ENCODE peak calls at places on chromosomes 2 and 18, in nine cellular contexts. T is retinal pigment epithelial cell, Q is foreskin fibroblast, Z is psoas muscle, H is heart left ventricle, F is GM12878, L is ascending aorta, G is ovary, X is suprapubic skin. S is an unnamed sample.

GRCh38 chr2:41933585-41934322 is 114.1 kb upstream of the PKDCC start:
- DNase-seq in T (no peak), Q (peak), Z (no peak), H (no peak), F (no peak), L (peak), G (peak), X (no peak), S (peak)

GRCh38 chr2:38492042-38492615 is 110.6 kb downstream of the HNRNPLL start:
- DNase-seq in T (no peak), Q (no peak), Z (no peak), H (no peak), F (no peak), L (no peak), G (no peak), X (no peak), S (no peak)

GRCh38 chr2:205865794-205866490 is 183.6 kb downstream of the NRP2 start:
- DNase-seq in T (peak), Q (peak), Z (no peak), H (no peak), F (no peak), L (no peak), G (no peak), X (no peak), S (no peak)

GRCh38 chr18:10421859-10422258 is 32.6 kb upstream of the APCDD1 start:
- DNase-seq in T (no peak), Q (peak), Z (peak), H (no peak), F (no peak), L (no peak), G (no peak), X (no peak), S (no peak)

GRCh38 chr18:2515408-2515807 is 55.9 kb downstream of the METTL4 start:
- DNase-seq in T (no peak), Q (peak), Z (no peak), H (no peak), F (no peak), L (no peak), G (no peak), X (no peak), S (peak)

GRCh38 chr2:147204102-147204501 is 640.7 kb upstream of the ACVR2A start:
- DNase-seq in T (peak), Q (peak), Z (no peak), H (no peak), F (no peak), L (no peak), G (no peak), X (no peak), S (no peak)

GRCh38 chr2:45259547-45260160 is 250.4 kb upstream of the SIX2 start:
- DNase-seq in T (no peak), Q (peak), Z (no peak), H (no peak), F (no peak), L (no peak), G (no peak), X (no peak), S (no peak)

GRCh38 chr2:62112192-62112591 is 83.7 kb upstream of the B3GNT2 start:
- DNase-seq in T (no peak), Q (peak), Z (no peak), H (no peak), F (no peak), L (no peak), G (no peak), X (no peak), S (peak)

GRCh38 chr2:128608911-128609880 is 290.5 kb upstream of the HS6ST1 start:
- DNase-seq in T (no peak), Q (no peak), Z (no peak), H (no peak), F (no peak), L (peak), G (no peak), X (peak), S (no peak)

GRCh38 chr2:176892818-176893217 is 319.8 kb upstream of the HNRNPA3 start:
- DNase-seq in T (no peak), Q (no peak), Z (no peak), H (no peak), F (no peak), L (no peak), G (no peak), X (no peak), S (no peak)

GRCh38 chr2:230762317-230762896 is 49.8 kb downstream of the CAB39 start:
- DNase-seq in T (no peak), Q (peak), Z (no peak), H (no peak), F (no peak), L (no peak), G (no peak), X (no peak), S (no peak)

GRCh38 chr2:213219816-213220215 is 64.4 kb upstream of the SPAG16 start:
- DNase-seq in T (no peak), Q (peak), Z (no peak), H (no peak), F (no peak), L (no peak), G (no peak), X (no peak), S (no peak)

GRCh38 chr2:117068371-117068770 is 746.1 kb upstream of the DDX18 start:
- DNase-seq in T (no peak), Q (no peak), Z (no peak), H (no peak), F (no peak), L (no peak), G (no peak), X (no peak), S (no peak)

GRCh38 chr2:216897561-216898203 is 37.8 kb upstream of the TNP1 start:
- DNase-seq in T (no peak), Q (no peak), Z (no peak), H (no peak), F (no peak), L (no peak), G (no peak), X (no peak), S (no peak)

GRCh38 chr2:34408100-34408499 is 809.0 kb upstream of the FAM98A start:
- DNase-seq in T (no peak), Q (no peak), Z (no peak), H (no peak), F (no peak), L (no peak), G (no peak), X (no peak), S (no peak)

GRCh38 chr18:47149457-47150028 is 757 bp downstream of the HDHD2 start:
- DNase-seq in T (no peak), Q (peak), Z (no peak), H (peak), F (no peak), L (no peak), G (no peak), X (no peak), S (no peak)

GRCh38 chr2:139177041-139177440 is 396.9 kb upstream of the NXPH2 start:
- DNase-seq in T (no peak), Q (no peak), Z (no peak), H (no peak), F (no peak), L (no peak), G (no peak), X (no peak), S (no peak)

GRCh38 chr2:154700142-154700541 is 1.6 kb downstream of the KCNJ3 start:
- DNase-seq in T (no peak), Q (no peak), Z (no peak), H (no peak), F (no peak), L (no peak), G (no peak), X (no peak), S (no peak)

GRCh38 chr2:100614455-100615000 is 51.7 kb downstream of the PDCL3 start:
- DNase-seq in T (no peak), Q (no peak), Z (no peak), H (no peak), F (no peak), L (no peak), G (no peak), X (no peak), S (no peak)

GRCh38 chr2:112887904-112888303 is 23.1 kb upstream of the IL37 start:
- DNase-seq in T (no peak), Q (no peak), Z (no peak), H (no peak), F (no peak), L (no peak), G (no peak), X (no peak), S (no peak)

GRCh38 chr2:183605440-183605839 is 481.2 kb downstream of the NUP35 start:
- DNase-seq in T (no peak), Q (no peak), Z (no peak), H (no peak), F (no peak), L (no peak), G (no peak), X (no peak), S (no peak)

GRCh38 chr2:64873472-64873924 is 115.7 kb upstream of the SLC1A4 start:
- DNase-seq in T (no peak), Q (peak), Z (peak), H (peak), F (no peak), L (peak), G (peak), X (peak), S (no peak)
- H3K4me3 ChIP-seq in T (no peak), Q (no peak), Z (peak), H (peak), F (peak), L (peak), G (no peak), X (peak), S (peak)

GRCh38 chr2:78979380-78980238 is 45.9 kb upstream of the REG3G start:
- DNase-seq in T (peak), Q (no peak), Z (peak), H (no peak), F (no peak), L (no peak), G (no peak), X (no peak), S (no peak)
- TF ChIP-seq CTCF in T (peak), Q (no peak), Z (peak), H (peak), F (peak), L (no peak), G (no peak), X (no peak), S (peak)

GRCh38 chr2:234578389-234578788 is 81.5 kb upstream of the ARL4C start:
- DNase-seq in T (no peak), Q (no peak), Z (no peak), H (no peak), F (no peak), L (no peak), G (no peak), X (no peak), S (no peak)

GRCh38 chr2:234580686-234581085 is 83.8 kb upstream of the ARL4C start:
- DNase-seq in T (no peak), Q (no peak), Z (no peak), H (no peak), F (no peak), L (no peak), G (no peak), X (no peak), S (no peak)

GRCh38 chr2:234571620-234572407 is 74.9 kb upstream of the ARL4C start:
- DNase-seq in T (no peak), Q (peak), Z (no peak), H (no peak), F (no peak), L (no peak), G (no peak), X (no peak), S (no peak)

GRCh38 chr2:234579231-234579962 is 82.5 kb upstream of the ARL4C start:
- DNase-seq in T (no peak), Q (peak), Z (no peak), H (no peak), F (no peak), L (no peak), G (no peak), X (no peak), S (no peak)

DNA sequence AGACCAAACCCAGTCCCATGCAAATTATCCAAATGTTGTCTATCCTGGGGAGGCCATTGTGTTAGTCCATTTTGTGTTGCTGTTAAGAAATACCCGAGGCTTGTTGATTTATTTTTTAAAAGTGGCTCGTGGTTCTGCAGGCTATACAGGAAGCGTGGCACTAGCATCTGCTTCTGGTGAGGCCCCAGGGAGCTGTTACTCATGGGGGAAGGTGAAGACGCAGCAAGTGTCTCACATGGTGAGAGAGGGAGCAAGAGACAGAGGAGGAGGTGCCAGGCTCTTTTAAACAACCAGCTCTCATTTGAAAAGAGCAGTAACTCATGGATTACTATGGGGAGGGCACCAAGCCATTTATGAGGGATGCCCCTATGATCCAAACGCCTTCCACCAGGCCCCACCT is 80.3 kb upstream of the ARL4C start:
- DNase-seq in T (no peak), Q (no peak), Z (no peak), H (no peak), F (no peak), L (no peak), G (no peak), X (no peak), S (no peak)
- H3K4me3 ChIP-seq in T (no peak), Q (no peak), Z (no peak), H (no peak), F (no peak), L (no peak), G (no peak), X (no peak), S (no peak)

GRCh38 chr2:145994910-145995309 is 1475.0 kb upstream of the ZEB2 start:
- DNase-seq in T (no peak), Q (no peak), Z (no peak), H (no peak), F (no peak), L (no peak), G (no peak), X (no peak), S (no peak)
- TF ChIP-seq CTCF in T (no peak), Q (no peak), Z (no peak), H (no peak), F (no peak), L (no peak), G (no peak), X (no peak), S (no peak)

DNA sequence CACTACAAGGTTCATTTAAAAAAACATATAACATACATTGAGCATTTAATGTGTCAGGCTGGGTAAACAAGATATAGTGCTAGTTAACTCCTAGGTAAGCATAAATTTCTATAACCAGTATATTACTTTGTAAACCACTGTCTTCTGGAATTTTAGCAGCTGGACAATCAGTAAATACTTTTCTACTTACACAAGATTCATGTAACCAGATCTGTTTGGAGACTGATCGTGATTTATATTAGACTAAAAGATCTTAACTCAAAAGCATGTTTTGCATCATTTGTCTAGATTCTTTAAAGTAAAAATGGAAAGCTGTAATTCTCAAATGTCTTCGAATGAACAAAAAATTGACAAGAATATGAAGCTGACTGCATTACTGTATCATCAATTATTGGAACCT is 941 bp upstream of the SGO2 start:
- DNase-seq in T (no peak), Q (no peak), Z (no peak), H (no peak), F (no peak), L (no peak), G (no peak), X (no peak), S (no peak)
- H3K4me3 ChIP-seq in T (no peak), Q (no peak), Z (peak), H (peak), F (no peak), L (no peak), G (no peak), X (peak), S (no peak)

GRCh38 chr18:27005589-27005988 is 140.1 kb upstream of the AQP4 start:
- DNase-seq in T (no peak), Q (peak), Z (no peak), H (no peak), F (no peak), L (no peak), G (no peak), X (no peak), S (no peak)
- TF ChIP-seq CTCF in T (peak), Q (peak), Z (peak), H (peak), F (peak), L (no peak), G (no peak), X (no peak), S (peak)

DNA sequence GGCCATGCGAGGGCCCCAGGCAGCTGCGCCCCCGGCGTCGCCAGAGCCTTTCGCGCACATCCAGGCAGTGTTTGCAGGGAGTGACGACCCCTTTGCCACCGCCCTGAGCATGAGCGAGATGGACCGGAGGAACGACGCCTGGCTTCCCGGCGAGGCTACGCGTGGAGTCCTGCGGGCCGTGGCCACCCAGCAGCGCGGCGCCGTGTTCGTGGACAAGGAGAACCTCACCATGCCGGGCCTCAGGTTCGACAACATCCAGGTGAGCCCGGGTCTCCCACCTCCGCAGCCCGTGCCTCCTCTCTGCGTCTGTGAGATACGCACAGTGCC is 8.9 kb downstream of the TRAPPC12 start:
- DNase-seq in T (no peak), Q (no peak), Z (no peak), H (no peak), F (no peak), L (no peak), G (no peak), X (no peak), S (no peak)
- H3K4me3 ChIP-seq in T (no peak), Q (no peak), Z (no peak), H (no peak), F (no peak), L (no peak), G (no peak), X (no peak), S (no peak)

GRCh38 chr18:63099026-63099840 is 220.3 kb downstream of the BCL2 start:
- DNase-seq in T (no peak), Q (no peak), Z (no peak), H (no peak), F (no peak), L (no peak), G (no peak), X (no peak), S (no peak)

GRCh38 chr18:63098014-63098981 is 221.3 kb downstream of the BCL2 start:
- DNase-seq in T (no peak), Q (no peak), Z (no peak), H (no peak), F (peak), L (no peak), G (no peak), X (no peak), S (no peak)

GRCh38 chr18:63101811-63102210 is 217.8 kb downstream of the BCL2 start:
- DNase-seq in T (no peak), Q (no peak), Z (no peak), H (no peak), F (no peak), L (no peak), G (no peak), X (no peak), S (no peak)

GRCh38 chr18:63100626-63100900 is 219.0 kb downstream of the BCL2 start:
- DNase-seq in T (no peak), Q (no peak), Z (no peak), H (no peak), F (no peak), L (no peak), G (no peak), X (no peak), S (no peak)

DNA sequence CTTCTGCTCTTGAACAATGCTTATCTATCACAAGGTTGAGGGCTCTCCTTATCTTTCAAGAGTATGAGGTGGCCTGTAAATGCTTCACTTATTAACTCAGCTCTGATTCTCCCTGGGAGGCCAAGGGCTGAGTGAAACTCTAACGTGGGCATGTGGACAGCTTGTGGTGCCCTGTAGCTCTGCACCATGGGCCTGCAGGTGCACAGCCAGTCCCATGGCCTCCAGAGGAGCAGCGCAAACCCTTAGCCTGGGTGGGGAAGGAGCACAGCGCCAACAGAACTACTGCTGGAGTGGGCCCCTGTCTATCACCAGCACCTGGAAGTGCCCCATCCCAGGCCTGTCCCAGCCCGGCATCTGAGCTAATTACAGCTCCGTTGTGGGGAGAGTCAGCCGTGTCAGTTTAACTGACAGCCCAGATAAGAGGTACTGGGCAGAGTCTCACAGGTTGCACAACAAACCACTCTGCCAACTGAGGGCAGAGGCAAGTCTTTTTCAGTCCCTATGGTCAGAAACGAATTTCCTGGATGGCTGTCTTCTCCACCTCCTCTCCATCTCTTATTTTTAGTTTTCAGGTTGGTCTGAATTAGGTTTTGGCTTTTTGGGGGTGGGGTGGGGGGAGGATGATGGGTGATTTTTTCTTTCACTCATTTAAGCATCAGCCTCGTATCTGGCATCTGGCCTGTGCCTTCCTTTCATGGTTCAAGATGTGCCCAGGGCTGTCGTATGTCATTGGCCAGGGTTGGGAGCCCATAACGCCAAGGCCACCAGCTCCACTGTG is 219.5 kb downstream of the BCL2 start:
- DNase-seq in T (no peak), Q (no peak), Z (peak), H (peak), F (peak), L (no peak), G (no peak), X (no peak), S (no peak)
- TF ChIP-seq CTCF in T (no peak), Q (no peak), Z (no peak), H (no peak), F (no peak), L (no peak), G (no peak), X (no peak), S (no peak)

DNA sequence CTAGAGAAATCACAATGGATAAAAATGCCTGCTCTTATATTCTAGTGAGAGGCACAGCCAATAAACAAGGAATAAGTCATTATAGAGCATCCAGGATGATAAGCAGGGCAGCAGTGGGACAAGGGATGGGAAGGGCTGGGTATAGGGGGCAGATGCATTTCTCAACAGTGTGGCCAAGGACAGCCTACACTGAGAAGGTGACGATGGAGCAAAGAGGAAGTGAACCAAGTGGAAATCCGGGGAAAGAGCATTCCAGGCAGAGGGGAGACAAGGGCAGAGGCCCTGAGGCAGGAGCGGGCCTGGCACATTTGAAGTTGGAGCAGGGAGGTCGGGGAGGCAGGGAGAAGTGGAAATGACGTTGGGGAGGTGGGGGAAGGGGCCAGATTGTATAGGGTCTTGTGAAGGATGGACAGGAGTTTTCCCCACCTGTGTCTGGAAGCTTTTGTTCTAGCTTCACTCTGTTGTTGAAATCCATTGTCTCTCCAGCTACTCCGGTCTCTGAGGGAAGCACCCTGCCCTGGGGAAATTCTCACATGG is 17.6 kb downstream of the TMEM177 start:
- DNase-seq in T (no peak), Q (no peak), Z (no peak), H (no peak), F (no peak), L (no peak), G (no peak), X (no peak), S (no peak)
- H3K4me3 ChIP-seq in T (no peak), Q (no peak), Z (no peak), H (no peak), F (no peak), L (no peak), G (no peak), X (no peak), S (no peak)

DNA sequence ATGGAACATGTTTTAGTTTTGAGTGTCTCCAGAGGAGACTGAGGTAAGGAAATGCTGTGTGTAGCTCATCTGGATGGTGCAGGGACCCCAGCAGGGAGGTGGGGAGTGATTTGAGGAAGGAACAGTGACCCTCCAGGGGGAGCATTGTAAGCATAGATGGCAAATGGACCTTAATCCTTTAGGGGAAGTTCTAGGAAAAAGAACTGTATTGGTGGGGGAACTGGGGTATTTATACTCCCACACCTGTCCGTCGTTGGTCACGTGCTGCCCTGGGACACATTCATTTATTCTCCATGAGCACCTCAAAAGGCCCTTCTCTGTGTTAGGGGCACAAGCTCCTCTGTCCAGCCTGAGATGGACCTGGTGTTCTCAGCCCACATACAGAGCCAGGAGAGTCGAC is 233.9 kb upstream of the HDAC4 start:
- DNase-seq in T (no peak), Q (no peak), Z (no peak), H (no peak), F (no peak), L (no peak), G (no peak), X (no peak), S (no peak)
- TF ChIP-seq CTCF in T (no peak), Q (no peak), Z (no peak), H (no peak), F (no peak), L (no peak), G (no peak), X (no peak), S (no peak)

S was measured in AG09309.